ENCODE peak calls at places on chromosomes 5 and 9, in four cellular contexts. Q is tibial artery, I is GM12865, H is left lung. Z is an unnamed sample.

GRCh38 chr5:132008961-132009680 is 2.3 kb downstream of the ACSL6 start:
- DNase-seq in I (no peak), Q (peak; percentile 49), H (peak; percentile 35), Z (no peak)

GRCh38 chr5:83554686-83555085 is 83.1 kb downstream of the VCAN start:
- DNase-seq in Q (no peak), I (no peak), H (no peak), Z (peak; percentile 38)

GRCh38 chr9:122216138-122216797 is 12.5 kb downstream of the LHX6 start:
- DNase-seq in Q (no peak), H (no peak), I (no peak), Z (no peak)

GRCh38 chr9:10571699-10572098 is 41.1 kb downstream of the PTPRD start:
- DNase-seq in Q (no peak), I (no peak), H (no peak), Z (no peak)

GRCh38 chr9:116421006-116421538 is 266.0 kb upstream of the TRIM32 start:
- DNase-seq in I (no peak), Q (no peak), H (no peak), Z (peak; percentile 46)

GRCh38 chr5:39547548-39548154 is 122.9 kb upstream of the DAB2 start:
- DNase-seq in I (peak; percentile 21), H (no peak), Q (no peak), Z (peak; percentile 87)

GRCh38 chr5:113425909-113426308 is 8.9 kb downstream of the TSSK1B start:
- DNase-seq in H (no peak), Q (no peak), I (no peak), Z (no peak)

GRCh38 chr9:20148416-20148815 is 359.6 kb upstream of the SLC24A2 start:
- DNase-seq in Q (no peak), H (no peak), I (no peak), Z (no peak)

GRCh38 chr9:7439355-7439978 is 360.1 kb downstream of the DMAC1 start:
- DNase-seq in H (no peak), I (no peak), Q (no peak), Z (peak; percentile 3)

GRCh38 chr5:51990241-51990640 is 607.0 kb downstream of the ISL1 start:
- DNase-seq in Q (no peak), I (no peak), H (no peak), Z (no peak)

GRCh38 chr9:31808770-31809169 is 575.7 kb upstream of the ACO1 start:
- DNase-seq in Q (no peak), I (no peak), H (no peak), Z (no peak)

GRCh38 chr5:28473531-28474107 is 1435.2 kb upstream of the CDH9 start:
- DNase-seq in H (no peak), I (no peak), Q (no peak), Z (peak; percentile 16)

GRCh38 chr5:171999877-172000276 is 6.6 kb downstream of the FBXW11 start:
- DNase-seq in Q (no peak), H (no peak), I (peak; percentile 54), Z (no peak)

GRCh38 chr5:113336975-113337374 is 97.8 kb downstream of the TSSK1B start:
- DNase-seq in H (no peak), I (peak; percentile 40), Q (no peak), Z (peak; percentile 90)

GRCh38 chr9:109190151-109190550 is 23.1 kb upstream of the FRRS1L start:
- DNase-seq in Q (no peak), I (no peak), H (no peak), Z (peak; percentile 11)

GRCh38 chr5:114504560-114504959 is 142.7 kb downstream of the KCNN2 start:
- DNase-seq in I (no peak), Q (no peak), H (no peak), Z (no peak)

GRCh38 chr9:14312721-14313377 is 1.1 kb downstream of the NFIB start:
- DNase-seq in Q (peak; percentile 70), H (no peak), I (no peak), Z (no peak)

GRCh38 chr5:130065617-130066016 is 161.4 kb downstream of the CHSY3 start:
- DNase-seq in Q (no peak), I (no peak), H (no peak), Z (no peak)

GRCh38 chr9:110623462-110624025 is 44.0 kb upstream of the SVEP1 start:
- DNase-seq in Q (no peak), I (peak; percentile 70), H (no peak), Z (peak; percentile 80)

GRCh38 chr5:141326088-141326854 is 4.0 kb upstream of the PCDHGA1 start:
- DNase-seq in Q (peak; percentile 82), H (peak; percentile 43), I (peak; percentile 79), Z (peak; percentile 83)

GRCh38 chr5:141328231-141328630 is 2.1 kb upstream of the PCDHGA1 start:
- DNase-seq in I (no peak), H (no peak), Q (no peak), Z (no peak)

GRCh38 chr5:141330299-141331080 is at the start of gene PCDHGA1:
- DNase-seq in Q (no peak), I (peak; percentile 69), H (no peak), Z (peak; percentile 71)
- H3K4me3 ChIP-seq in Q (no peak within 1 kb of the TSS), I (peak within 1 kb of the TSS; percentile 38), H (no peak within 1 kb of the TSS), Z (peak within 1 kb of the TSS; percentile 55)

DNA sequence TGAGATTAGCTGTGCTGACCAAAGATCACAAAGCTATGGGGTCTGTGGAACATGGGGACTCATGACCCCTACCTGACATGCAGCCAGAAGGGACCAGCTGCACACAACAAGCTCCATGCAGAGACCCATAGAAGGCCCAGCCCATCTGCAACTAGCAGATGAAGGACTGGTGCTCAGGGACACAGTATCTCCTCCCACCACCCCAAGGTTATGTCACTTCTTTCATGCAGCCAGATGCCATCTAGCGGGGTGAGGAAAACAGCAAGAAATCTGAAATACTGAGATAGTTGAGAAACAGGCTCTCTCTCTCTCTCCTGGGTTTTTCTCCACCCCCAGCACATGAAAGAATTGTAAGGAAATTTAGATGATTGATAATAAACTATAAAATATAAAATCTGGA is 161.3 kb upstream of the DAPK1 start:
- DNase-seq in H (no peak), I (peak; percentile 60), Q (no peak), Z (peak; percentile 39)
- TF ChIP-seq CTCF in H (no peak), I (peak; percentile 41), Q (no peak), Z (peak; percentile 35)

GRCh38 chr9:91515074-91515687 is 91.5 kb upstream of the NFIL3 start:
- DNase-seq in Q (no peak), I (peak; percentile 71), H (no peak), Z (peak; percentile 94)
- H3K4me3 ChIP-seq in Q (peak overlapping the region; percentile 12), I (no peak overlapping the region), H (no peak overlapping the region), Z (peak overlapping the region; percentile 38)

GRCh38 chr9:89945133-89945532 is 340.3 kb downstream of the GADD45G start:
- DNase-seq in Q (no peak), H (no peak), I (no peak), Z (no peak)
- TF ChIP-seq CTCF in Q (no peak), H (no peak), I (peak; percentile 31), Z (no peak)

GRCh38 chr9:91419222-91420191 is 4.1 kb downstream of the NFIL3 start:
- DNase-seq in I (no peak), Q (peak; percentile 82), H (peak; percentile 77), Z (peak; percentile 97)
- H3K4me3 ChIP-seq in I (no peak overlapping the region), Q (peak overlapping the region; percentile 0), H (peak overlapping the region; percentile 3), Z (peak overlapping the region; percentile 81)

DNA sequence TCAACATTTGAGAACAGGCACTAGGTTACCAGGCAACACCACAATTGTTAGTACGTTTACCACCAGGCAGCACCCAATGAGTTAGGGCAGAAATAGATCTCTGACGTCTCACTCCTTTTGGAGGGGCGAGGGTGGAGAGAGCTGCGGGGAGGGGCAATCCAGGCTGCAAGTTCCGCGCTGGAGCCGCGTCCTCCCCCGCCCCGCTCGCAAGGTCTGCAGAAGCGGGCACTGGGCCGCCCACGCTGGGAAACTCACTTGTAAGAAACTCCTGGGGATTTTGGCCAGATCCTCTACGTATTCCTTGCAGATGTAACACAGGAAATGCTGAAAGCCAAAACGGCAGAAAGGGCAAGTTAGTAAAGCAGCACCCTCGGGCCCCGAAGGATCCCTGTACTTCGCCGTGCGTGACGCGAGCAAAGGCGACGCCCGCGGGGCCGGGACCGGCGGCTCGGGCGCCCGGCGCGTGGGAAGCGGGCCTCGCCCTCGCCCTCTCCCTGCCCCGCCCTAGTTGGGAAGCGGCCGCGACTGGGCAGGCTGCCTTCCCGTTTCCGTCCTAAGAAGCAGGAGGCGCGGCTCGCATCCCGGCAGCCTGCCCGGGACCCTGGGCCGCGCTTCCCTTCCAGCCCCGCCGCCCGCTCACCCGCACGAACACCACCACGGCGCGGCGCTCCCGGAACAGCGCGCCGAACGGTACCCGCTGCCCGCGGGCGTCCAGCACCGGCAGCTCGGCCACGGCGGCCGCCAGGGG is 493 bp downstream of the PRXL2C start:
- DNase-seq in Q (peak; percentile 95), I (peak; percentile 56), H (peak; percentile 86), Z (peak; percentile 95)
- TF ChIP-seq CTCF in Q (no peak), I (peak; percentile 14), H (no peak), Z (no peak)

DNA sequence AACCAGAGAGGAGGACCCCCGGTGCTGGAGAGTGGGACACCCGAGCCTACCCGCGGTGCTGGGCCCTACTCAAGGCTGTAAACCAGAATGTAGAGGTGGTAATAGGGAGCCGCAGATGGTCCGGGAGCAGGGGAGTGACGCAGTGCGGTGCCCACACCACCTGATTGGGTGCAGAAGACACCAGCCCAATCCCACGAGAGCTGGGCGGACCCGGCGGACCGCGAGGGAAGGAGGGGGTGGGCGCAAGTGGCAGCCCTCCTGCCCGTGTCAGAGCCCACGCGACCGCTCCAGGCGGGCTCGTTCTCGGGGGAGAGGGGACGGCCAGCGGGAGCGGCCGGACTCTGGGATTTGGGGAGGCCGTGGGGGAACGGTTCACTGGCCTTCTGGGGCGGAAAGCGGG is 71.2 kb downstream of the C9orf50 start:
- DNase-seq in I (no peak), H (no peak), Q (peak; percentile 81), Z (peak; percentile 57)
- H3K4me3 ChIP-seq in I (no peak overlapping the region), H (peak overlapping the region; percentile 44), Q (peak overlapping the region; percentile 78), Z (peak overlapping the region; percentile 47)

GRCh38 chr5:78359831-78360673 is at the start of gene SCAMP1:
- DNase-seq in I (peak; percentile 98), H (peak; percentile 93), Q (peak; percentile 95), Z (peak; percentile 94)
- TF ChIP-seq CTCF in I (peak; percentile 37), H (peak; percentile 37), Q (peak; percentile 48), Z (no peak)

GRCh38 chr5:176694631-176695030 is 47.3 kb downstream of the TSPAN17 start:
- DNase-seq in H (no peak), Q (no peak), I (no peak), Z (no peak)

GRCh38 chr5:176694146-176694545 is 46.9 kb downstream of the TSPAN17 start:
- DNase-seq in Q (no peak), H (no peak), I (no peak), Z (no peak)

GRCh38 chr5:176692326-176692725 is 45.0 kb downstream of the TSPAN17 start:
- DNase-seq in H (no peak), Q (no peak), I (no peak), Z (no peak)

GRCh38 chr5:176692835-176693476 is 45.7 kb downstream of the TSPAN17 start:
- DNase-seq in H (no peak), Q (no peak), I (no peak), Z (no peak)

DNA sequence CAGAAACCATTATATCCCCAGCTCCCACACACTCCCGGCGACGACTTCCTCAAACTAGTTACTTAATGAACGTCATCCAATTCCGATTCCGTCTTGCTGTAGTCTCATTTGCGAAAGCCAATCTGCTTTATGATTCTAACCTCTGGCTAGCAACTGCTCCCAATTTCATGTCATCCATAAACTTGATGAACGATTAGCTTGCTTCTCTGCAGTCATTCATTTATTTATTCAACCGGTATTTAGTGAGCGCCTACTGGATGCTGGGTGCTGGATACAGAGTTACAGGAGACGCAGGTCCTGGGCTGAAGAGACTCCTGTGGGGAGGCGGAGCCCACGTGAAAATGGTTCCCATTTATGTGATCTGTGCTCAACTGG is 46.2 kb downstream of the TSPAN17 start:
- DNase-seq in I (no peak), H (no peak), Q (no peak), Z (peak; percentile 31)
- H3K4me3 ChIP-seq in I (no peak overlapping the region), H (no peak overlapping the region), Q (no peak overlapping the region), Z (no peak overlapping the region)

Z was measured in fibroblast of pulmonary artery.